ENCODE peak calls at places on chromosomes 6 and 20, in seven cellular contexts. L is GM23248; W is stimulated activated CD8-positive, alpha-beta memory T cell treated with anti-CD3 and anti-CD28 coated beads, Interleukin-2, amount 100 ng/mL, for 48 hours; M is activated CD4-positive, alpha-beta T cell treated with anti-CD3 and anti-CD28 coated beads for 1 hour; U is HCT116; H is D341Med; F is neural crest cell. R is an unnamed sample.

GRCh38 chr6:151349651-151350270 is 41.6 kb downstream of the ZBTB2 start:
- DNase-seq in H (no peak), L (no peak), U (no peak), F (no peak), M (no peak), W (no peak), R (no peak)

GRCh38 chr20:621115-621756 is 11.1 kb upstream of the TCF15 start:
- DNase-seq in L (peak), U (no peak), M (no peak), F (no peak), W (no peak), H (no peak), R (no peak)

GRCh38 chr6:157294654-157295053 is 28.7 kb downstream of the TMEM242 start:
- DNase-seq in M (no peak), U (no peak), L (no peak), W (no peak), F (no peak), H (peak), R (no peak)

GRCh38 chr20:9441948-9442347 is 72.4 kb upstream of the LAMP5 start:
- DNase-seq in U (no peak), L (no peak), H (no peak), F (no peak), M (no peak), W (no peak), R (no peak)

GRCh38 chr6:64505312-64505711 is 869.7 kb downstream of the PHF3 start:
- DNase-seq in U (no peak), H (peak), F (peak), L (peak), M (no peak), W (no peak), R (peak)

GRCh38 chr20:46111028-46111835 is 6.9 kb upstream of the CD40 start:
- DNase-seq in F (no peak), H (no peak), W (no peak), U (no peak), M (no peak), L (no peak), R (no peak)

GRCh38 chr6:40588480-40588879 is 1.3 kb upstream of the LRFN2 start:
- DNase-seq in L (no peak), W (no peak), U (no peak), F (no peak), H (no peak), M (no peak), R (no peak)

GRCh38 chr6:169362501-169363121 is 109.0 kb upstream of the THBS2 start:
- DNase-seq in M (no peak), W (no peak), H (no peak), F (no peak), U (no peak), L (peak), R (no peak)

GRCh38 chr6:135640449-135641111 is 143.0 kb upstream of the AHI1 start:
- DNase-seq in L (no peak), M (no peak), F (no peak), H (no peak), U (no peak), W (no peak), R (no peak)

GRCh38 chr20:24100370-24101011 is 111.9 kb upstream of the GGTLC1 start:
- DNase-seq in F (peak), L (peak), H (peak), U (peak), W (peak), M (peak), R (peak)

GRCh38 chr20:53142225-53142624 is 170.1 kb downstream of the TSHZ2 start:
- DNase-seq in W (no peak), L (no peak), U (no peak), M (no peak), H (no peak), F (no peak), R (no peak)

GRCh38 chr6:149961728-149962425 is 1.9 kb upstream of the ULBP1 start:
- DNase-seq in W (no peak), U (peak), M (no peak), L (peak), F (no peak), H (peak), R (no peak)

GRCh38 chr20:6746901-6747609 is 20.4 kb upstream of the BMP2 start:
- DNase-seq in W (no peak), H (no peak), F (no peak), U (no peak), L (no peak), M (no peak), R (no peak)

GRCh38 chr20:10573951-10574339 is 99.9 kb downstream of the JAG1 start:
- DNase-seq in F (no peak), H (no peak), W (no peak), L (no peak), U (no peak), M (no peak), R (no peak)

GRCh38 chr6:13053080-13053479 is 275.3 kb downstream of the TBC1D7 start:
- DNase-seq in U (no peak), F (no peak), W (no peak), H (no peak), L (no peak), M (no peak), R (no peak)

GRCh38 chr6:496649-497048 is 105.1 kb downstream of the IRF4 start:
- DNase-seq in L (no peak), H (no peak), U (no peak), M (no peak), W (no peak), F (no peak), R (no peak)

GRCh38 chr6:37630281-37630799 is 67.3 kb downstream of the MDGA1 start:
- DNase-seq in F (no peak), W (no peak), U (peak), H (no peak), L (peak), M (no peak), R (no peak)

GRCh38 chr6:69370763-69371162 is 426.0 kb downstream of the LMBRD1 start:
- DNase-seq in L (no peak), H (no peak), U (no peak), F (no peak), M (no peak), W (no peak), R (no peak)

GRCh38 chr6:133806358-133806757 is 82.6 kb upstream of the TCF21 start:
- DNase-seq in U (no peak), F (no peak), H (no peak), L (peak), M (no peak), W (no peak), R (no peak)